ENCODE peak calls at places on chromosomes 5 and 9, in six cellular contexts. One of them, this sample, is unnamed.

GRCh38 chr5:133366966-133367365 is 245.4 kb downstream of the FSTL4 start:
- DNase-seq in GM03348: no peak
- DNase-seq in stimulated activated CD4-positive, alpha-beta T cell treated with anti-CD3 and anti-CD28 coated beads, Interleukin-1b, Interleukin-23, amount 100 ng/mL, for 24 hours: no peak
- DNase-seq in brain microvascular endothelial cell: no peak
- DNase-seq in adrenal gland: no peak
- DNase-seq in Right ventricle myocardium superior: no peak
- DNase-seq in this sample: no peak

GRCh38 chr5:91052977-91053732 is 330.0 kb downstream of the ARRDC3 start:
- DNase-seq in brain microvascular endothelial cell: no peak
- DNase-seq in Right ventricle myocardium superior: no peak
- DNase-seq in stimulated activated CD4-positive, alpha-beta T cell treated with anti-CD3 and anti-CD28 coated beads, Interleukin-1b, Interleukin-23, amount 100 ng/mL, for 24 hours: no peak
- DNase-seq in GM03348: peak; percentile 10
- DNase-seq in adrenal gland: no peak
- DNase-seq in this sample: no peak

GRCh38 chr9:119905706-119906105 is 536.5 kb upstream of the BRINP1 start:
- DNase-seq in GM03348: no peak
- DNase-seq in Right ventricle myocardium superior: no peak
- DNase-seq in stimulated activated CD4-positive, alpha-beta T cell treated with anti-CD3 and anti-CD28 coated beads, Interleukin-1b, Interleukin-23, amount 100 ng/mL, for 24 hours: no peak
- DNase-seq in adrenal gland: no peak
- DNase-seq in brain microvascular endothelial cell: no peak
- DNase-seq in this sample: no peak

GRCh38 chr5:94872526-94872925 is 254.1 kb downstream of the SLF1 start:
- DNase-seq in stimulated activated CD4-positive, alpha-beta T cell treated with anti-CD3 and anti-CD28 coated beads, Interleukin-1b, Interleukin-23, amount 100 ng/mL, for 24 hours: no peak
- DNase-seq in GM03348: no peak
- DNase-seq in adrenal gland: no peak
- DNase-seq in Right ventricle myocardium superior: no peak
- DNase-seq in brain microvascular endothelial cell: no peak
- DNase-seq in this sample: no peak

GRCh38 chr5:34660444-34660843 is 4.3 kb downstream of the RAI14 start:
- DNase-seq in Right ventricle myocardium superior: no peak
- DNase-seq in brain microvascular endothelial cell: peak; percentile 94
- DNase-seq in GM03348: peak; percentile 73
- DNase-seq in adrenal gland: no peak
- DNase-seq in stimulated activated CD4-positive, alpha-beta T cell treated with anti-CD3 and anti-CD28 coated beads, Interleukin-1b, Interleukin-23, amount 100 ng/mL, for 24 hours: no peak
- DNase-seq in this sample: no peak

GRCh38 chr5:3265936-3266335 is 329.7 kb upstream of the IRX1 start:
- DNase-seq in adrenal gland: no peak
- DNase-seq in GM03348: no peak
- DNase-seq in Right ventricle myocardium superior: no peak
- DNase-seq in stimulated activated CD4-positive, alpha-beta T cell treated with anti-CD3 and anti-CD28 coated beads, Interleukin-1b, Interleukin-23, amount 100 ng/mL, for 24 hours: no peak
- DNase-seq in brain microvascular endothelial cell: no peak
- DNase-seq in this sample: no peak

GRCh38 chr9:89916001-89916635 is 311.3 kb downstream of the GADD45G start:
- DNase-seq in stimulated activated CD4-positive, alpha-beta T cell treated with anti-CD3 and anti-CD28 coated beads, Interleukin-1b, Interleukin-23, amount 100 ng/mL, for 24 hours: no peak
- DNase-seq in GM03348: no peak
- DNase-seq in brain microvascular endothelial cell: no peak
- DNase-seq in Right ventricle myocardium superior: no peak
- DNase-seq in adrenal gland: no peak
- DNase-seq in this sample: no peak

GRCh38 chr5:155049569-155050383 is 36.2 kb downstream of the KIF4B start:
- DNase-seq in adrenal gland: no peak
- DNase-seq in Right ventricle myocardium superior: no peak
- DNase-seq in brain microvascular endothelial cell: no peak
- DNase-seq in stimulated activated CD4-positive, alpha-beta T cell treated with anti-CD3 and anti-CD28 coated beads, Interleukin-1b, Interleukin-23, amount 100 ng/mL, for 24 hours: no peak
- DNase-seq in GM03348: no peak
- DNase-seq in this sample: no peak

GRCh38 chr5:14365831-14366435 is 215.7 kb upstream of the OTULINL start:
- DNase-seq in brain microvascular endothelial cell: no peak
- DNase-seq in stimulated activated CD4-positive, alpha-beta T cell treated with anti-CD3 and anti-CD28 coated beads, Interleukin-1b, Interleukin-23, amount 100 ng/mL, for 24 hours: no peak
- DNase-seq in Right ventricle myocardium superior: no peak
- DNase-seq in adrenal gland: no peak
- DNase-seq in GM03348: no peak
- DNase-seq in this sample: no peak

GRCh38 chr5:149724884-149725283 is 5.2 kb upstream of the PPARGC1B start:
- DNase-seq in adrenal gland: no peak
- DNase-seq in brain microvascular endothelial cell: no peak
- DNase-seq in Right ventricle myocardium superior: no peak
- DNase-seq in stimulated activated CD4-positive, alpha-beta T cell treated with anti-CD3 and anti-CD28 coated beads, Interleukin-1b, Interleukin-23, amount 100 ng/mL, for 24 hours: no peak
- DNase-seq in GM03348: no peak
- DNase-seq in this sample: no peak

GRCh38 chr9:125683486-125683885 is 23.5 kb downstream of the MAPKAP1 start:
- DNase-seq in brain microvascular endothelial cell: peak; percentile 74
- DNase-seq in adrenal gland: no peak
- DNase-seq in Right ventricle myocardium superior: no peak
- DNase-seq in stimulated activated CD4-positive, alpha-beta T cell treated with anti-CD3 and anti-CD28 coated beads, Interleukin-1b, Interleukin-23, amount 100 ng/mL, for 24 hours: no peak
- DNase-seq in GM03348: peak; percentile 23
- DNase-seq in this sample: no peak

GRCh38 chr9:109369285-109369684 is 48.4 kb upstream of the EPB41L4B start:
- DNase-seq in brain microvascular endothelial cell: no peak
- DNase-seq in Right ventricle myocardium superior: no peak
- DNase-seq in GM03348: no peak
- DNase-seq in adrenal gland: peak; percentile 1
- DNase-seq in stimulated activated CD4-positive, alpha-beta T cell treated with anti-CD3 and anti-CD28 coated beads, Interleukin-1b, Interleukin-23, amount 100 ng/mL, for 24 hours: no peak
- DNase-seq in this sample: no peak

GRCh38 chr5:62614355-62614754 is 35.7 kb downstream of the LRRC70 start:
- DNase-seq in brain microvascular endothelial cell: no peak
- DNase-seq in stimulated activated CD4-positive, alpha-beta T cell treated with anti-CD3 and anti-CD28 coated beads, Interleukin-1b, Interleukin-23, amount 100 ng/mL, for 24 hours: no peak
- DNase-seq in Right ventricle myocardium superior: no peak
- DNase-seq in GM03348: no peak
- DNase-seq in adrenal gland: no peak
- DNase-seq in this sample: no peak

GRCh38 chr9:87599901-87600610 is 102.4 kb downstream of the DAPK1 start:
- DNase-seq in brain microvascular endothelial cell: peak; percentile 92
- DNase-seq in Right ventricle myocardium superior: no peak
- DNase-seq in adrenal gland: no peak
- DNase-seq in GM03348: peak; percentile 21
- DNase-seq in stimulated activated CD4-positive, alpha-beta T cell treated with anti-CD3 and anti-CD28 coated beads, Interleukin-1b, Interleukin-23, amount 100 ng/mL, for 24 hours: no peak
- DNase-seq in this sample: no peak

GRCh38 chr9:93127395-93127911 is 6.6 kb downstream of the NINJ1 start:
- DNase-seq in stimulated activated CD4-positive, alpha-beta T cell treated with anti-CD3 and anti-CD28 coated beads, Interleukin-1b, Interleukin-23, amount 100 ng/mL, for 24 hours: no peak
- DNase-seq in brain microvascular endothelial cell: no peak
- DNase-seq in GM03348: no peak
- DNase-seq in adrenal gland: no peak
- DNase-seq in Right ventricle myocardium superior: no peak
- DNase-seq in this sample: peak; percentile 64

GRCh38 chr9:71647094-71647591 is 121.2 kb downstream of the CEMIP2 start:
- DNase-seq in brain microvascular endothelial cell: peak; percentile 66
- DNase-seq in stimulated activated CD4-positive, alpha-beta T cell treated with anti-CD3 and anti-CD28 coated beads, Interleukin-1b, Interleukin-23, amount 100 ng/mL, for 24 hours: no peak
- DNase-seq in GM03348: peak; percentile 70
- DNase-seq in adrenal gland: peak; percentile 85
- DNase-seq in Right ventricle myocardium superior: peak; percentile 86
- DNase-seq in this sample: peak; percentile 86

GRCh38 chr9:92952861-92953620 is 5.7 kb downstream of the FGD3 start:
- DNase-seq in GM03348: no peak
- DNase-seq in brain microvascular endothelial cell: no peak
- DNase-seq in Right ventricle myocardium superior: no peak
- DNase-seq in adrenal gland: no peak
- DNase-seq in stimulated activated CD4-positive, alpha-beta T cell treated with anti-CD3 and anti-CD28 coated beads, Interleukin-1b, Interleukin-23, amount 100 ng/mL, for 24 hours: no peak
- DNase-seq in this sample: no peak

GRCh38 chr5:147712583-147712982 is 69.9 kb downstream of the JAKMIP2 start:
- DNase-seq in GM03348: no peak
- DNase-seq in Right ventricle myocardium superior: no peak
- DNase-seq in stimulated activated CD4-positive, alpha-beta T cell treated with anti-CD3 and anti-CD28 coated beads, Interleukin-1b, Interleukin-23, amount 100 ng/mL, for 24 hours: no peak
- DNase-seq in brain microvascular endothelial cell: no peak
- DNase-seq in adrenal gland: no peak
- DNase-seq in this sample: no peak

GRCh38 chr5:163459465-163459887 is 426 bp downstream of the NUDCD2 start:
- DNase-seq in GM03348: no peak
- DNase-seq in stimulated activated CD4-positive, alpha-beta T cell treated with anti-CD3 and anti-CD28 coated beads, Interleukin-1b, Interleukin-23, amount 100 ng/mL, for 24 hours: no peak
- DNase-seq in Right ventricle myocardium superior: no peak
- DNase-seq in brain microvascular endothelial cell: no peak
- DNase-seq in adrenal gland: no peak
- DNase-seq in this sample: no peak

GRCh38 chr5:89342106-89342876 is 459.3 kb upstream of the MEF2C start:
- DNase-seq in brain microvascular endothelial cell: peak; percentile 83
- DNase-seq in stimulated activated CD4-positive, alpha-beta T cell treated with anti-CD3 and anti-CD28 coated beads, Interleukin-1b, Interleukin-23, amount 100 ng/mL, for 24 hours: no peak
- DNase-seq in Right ventricle myocardium superior: no peak
- DNase-seq in GM03348: peak; percentile 60
- DNase-seq in adrenal gland: no peak
- DNase-seq in this sample: no peak

GRCh38 chr5:143592648-143593047 is 189.2 kb upstream of the NR3C1 start:
- DNase-seq in stimulated activated CD4-positive, alpha-beta T cell treated with anti-CD3 and anti-CD28 coated beads, Interleukin-1b, Interleukin-23, amount 100 ng/mL, for 24 hours: no peak
- DNase-seq in GM03348: no peak
- DNase-seq in adrenal gland: no peak
- DNase-seq in brain microvascular endothelial cell: peak; percentile 44
- DNase-seq in Right ventricle myocardium superior: no peak
- DNase-seq in this sample: no peak

GRCh38 chr9:104544644-104545043 is 8.0 kb upstream of the OR13C3 start:
- DNase-seq in Right ventricle myocardium superior: no peak
- DNase-seq in GM03348: no peak
- DNase-seq in brain microvascular endothelial cell: no peak
- DNase-seq in stimulated activated CD4-positive, alpha-beta T cell treated with anti-CD3 and anti-CD28 coated beads, Interleukin-1b, Interleukin-23, amount 100 ng/mL, for 24 hours: no peak
- DNase-seq in adrenal gland: no peak
- DNase-seq in this sample: no peak

GRCh38 chr5:160036884-160037283 is 27.9 kb downstream of the TTC1 start:
- DNase-seq in GM03348: no peak
- DNase-seq in brain microvascular endothelial cell: no peak
- DNase-seq in Right ventricle myocardium superior: no peak
- DNase-seq in adrenal gland: no peak
- DNase-seq in stimulated activated CD4-positive, alpha-beta T cell treated with anti-CD3 and anti-CD28 coated beads, Interleukin-1b, Interleukin-23, amount 100 ng/mL, for 24 hours: no peak
- DNase-seq in this sample: no peak

GRCh38 chr5:166883016-166883415 is 1408.4 kb upstream of the WWC1 start:
- DNase-seq in brain microvascular endothelial cell: no peak
- DNase-seq in adrenal gland: no peak
- DNase-seq in stimulated activated CD4-positive, alpha-beta T cell treated with anti-CD3 and anti-CD28 coated beads, Interleukin-1b, Interleukin-23, amount 100 ng/mL, for 24 hours: no peak
- DNase-seq in Right ventricle myocardium superior: no peak
- DNase-seq in GM03348: no peak
- DNase-seq in this sample: no peak

GRCh38 chr9:101716629-101717028 is 21.8 kb downstream of the GRIN3A start:
- DNase-seq in Right ventricle myocardium superior: peak; percentile 35
- DNase-seq in brain microvascular endothelial cell: no peak
- DNase-seq in GM03348: no peak
- DNase-seq in stimulated activated CD4-positive, alpha-beta T cell treated with anti-CD3 and anti-CD28 coated beads, Interleukin-1b, Interleukin-23, amount 100 ng/mL, for 24 hours: no peak
- DNase-seq in adrenal gland: no peak
- DNase-seq in this sample: no peak

GRCh38 chr9:117427357-117427913 is 12.6 kb upstream of the ASTN2 start:
- DNase-seq in Right ventricle myocardium superior: no peak
- DNase-seq in brain microvascular endothelial cell: no peak
- DNase-seq in stimulated activated CD4-positive, alpha-beta T cell treated with anti-CD3 and anti-CD28 coated beads, Interleukin-1b, Interleukin-23, amount 100 ng/mL, for 24 hours: no peak
- DNase-seq in adrenal gland: no peak
- DNase-seq in GM03348: no peak
- DNase-seq in this sample: no peak

GRCh38 chr9:76180541-76180940 is 213.7 kb downstream of the RFK start:
- DNase-seq in stimulated activated CD4-positive, alpha-beta T cell treated with anti-CD3 and anti-CD28 coated beads, Interleukin-1b, Interleukin-23, amount 100 ng/mL, for 24 hours: no peak
- DNase-seq in Right ventricle myocardium superior: no peak
- DNase-seq in GM03348: no peak
- DNase-seq in brain microvascular endothelial cell: peak; percentile 71
- DNase-seq in adrenal gland: no peak
- DNase-seq in this sample: no peak

GRCh38 chr9:89952401-89952800 is 347.6 kb downstream of the GADD45G start:
- DNase-seq in adrenal gland: no peak
- DNase-seq in GM03348: peak; percentile 36
- DNase-seq in stimulated activated CD4-positive, alpha-beta T cell treated with anti-CD3 and anti-CD28 coated beads, Interleukin-1b, Interleukin-23, amount 100 ng/mL, for 24 hours: no peak
- DNase-seq in Right ventricle myocardium superior: no peak
- DNase-seq in brain microvascular endothelial cell: peak; percentile 1
- DNase-seq in this sample: no peak

GRCh38 chr5:122611401-122611800 is 163.5 kb upstream of the SNX2 start:
- DNase-seq in stimulated activated CD4-positive, alpha-beta T cell treated with anti-CD3 and anti-CD28 coated beads, Interleukin-1b, Interleukin-23, amount 100 ng/mL, for 24 hours: no peak
- DNase-seq in adrenal gland: no peak
- DNase-seq in Right ventricle myocardium superior: no peak
- DNase-seq in brain microvascular endothelial cell: no peak
- DNase-seq in GM03348: no peak
- DNase-seq in this sample: no peak

GRCh38 chr5:114581136-114581535 is 219.3 kb downstream of the KCNN2 start:
- DNase-seq in stimulated activated CD4-positive, alpha-beta T cell treated with anti-CD3 and anti-CD28 coated beads, Interleukin-1b, Interleukin-23, amount 100 ng/mL, for 24 hours: no peak
- DNase-seq in brain microvascular endothelial cell: no peak
- DNase-seq in Right ventricle myocardium superior: no peak
- DNase-seq in GM03348: no peak
- DNase-seq in adrenal gland: no peak
- DNase-seq in this sample: no peak

GRCh38 chr5:172412724-172413260 is 41.5 kb downstream of the SH3PXD2B start:
- DNase-seq in GM03348: peak; percentile 88
- DNase-seq in brain microvascular endothelial cell: peak; percentile 87
- DNase-seq in adrenal gland: peak; percentile 87
- DNase-seq in Right ventricle myocardium superior: peak; percentile 95
- DNase-seq in stimulated activated CD4-positive, alpha-beta T cell treated with anti-CD3 and anti-CD28 coated beads, Interleukin-1b, Interleukin-23, amount 100 ng/mL, for 24 hours: no peak
- DNase-seq in this sample: peak; percentile 92

GRCh38 chr5:32953694-32954093 is 242.6 kb downstream of the NPR3 start:
- DNase-seq in adrenal gland: no peak
- DNase-seq in Right ventricle myocardium superior: no peak
- DNase-seq in GM03348: no peak
- DNase-seq in stimulated activated CD4-positive, alpha-beta T cell treated with anti-CD3 and anti-CD28 coated beads, Interleukin-1b, Interleukin-23, amount 100 ng/mL, for 24 hours: no peak
- DNase-seq in brain microvascular endothelial cell: no peak
- DNase-seq in this sample: no peak

GRCh38 chr5:172778223-172778814 is 7.3 kb upstream of the DUSP1 start:
- DNase-seq in brain microvascular endothelial cell: peak; percentile 94
- DNase-seq in GM03348: peak; percentile 74
- DNase-seq in Right ventricle myocardium superior: no peak
- DNase-seq in stimulated activated CD4-positive, alpha-beta T cell treated with anti-CD3 and anti-CD28 coated beads, Interleukin-1b, Interleukin-23, amount 100 ng/mL, for 24 hours: no peak
- DNase-seq in adrenal gland: peak; percentile 88
- DNase-seq in this sample: no peak

GRCh38 chr5:141420855-141421488 is at the start of gene PCDHGA11:
- DNase-seq in brain microvascular endothelial cell: peak; percentile 60
- DNase-seq in Right ventricle myocardium superior: no peak
- DNase-seq in stimulated activated CD4-positive, alpha-beta T cell treated with anti-CD3 and anti-CD28 coated beads, Interleukin-1b, Interleukin-23, amount 100 ng/mL, for 24 hours: no peak
- DNase-seq in GM03348: peak; percentile 81
- DNase-seq in adrenal gland: no peak
- DNase-seq in this sample: no peak

GRCh38 chr5:31935702-31936347 is 238.3 kb downstream of the GOLPH3 start:
- DNase-seq in Right ventricle myocardium superior: no peak
- DNase-seq in adrenal gland: peak; percentile 50
- DNase-seq in stimulated activated CD4-positive, alpha-beta T cell treated with anti-CD3 and anti-CD28 coated beads, Interleukin-1b, Interleukin-23, amount 100 ng/mL, for 24 hours: no peak
- DNase-seq in GM03348: peak; percentile 28
- DNase-seq in brain microvascular endothelial cell: no peak
- DNase-seq in this sample: no peak

GRCh38 chr5:57447656-57448055 is 35.0 kb downstream of the ACTBL2 start:
- DNase-seq in Right ventricle myocardium superior: no peak
- DNase-seq in stimulated activated CD4-positive, alpha-beta T cell treated with anti-CD3 and anti-CD28 coated beads, Interleukin-1b, Interleukin-23, amount 100 ng/mL, for 24 hours: no peak
- DNase-seq in GM03348: peak; percentile 55
- DNase-seq in brain microvascular endothelial cell: peak; percentile 28
- DNase-seq in adrenal gland: no peak
- DNase-seq in this sample: no peak

GRCh38 chr9:129382281-129383004 is 204.4 kb upstream of the IER5L start:
- DNase-seq in stimulated activated CD4-positive, alpha-beta T cell treated with anti-CD3 and anti-CD28 coated beads, Interleukin-1b, Interleukin-23, amount 100 ng/mL, for 24 hours: no peak
- DNase-seq in adrenal gland: no peak
- DNase-seq in GM03348: no peak
- DNase-seq in Right ventricle myocardium superior: no peak
- DNase-seq in brain microvascular endothelial cell: no peak
- DNase-seq in this sample: peak; percentile 63

This sample was measured in aorta.